ENCODE peak calls at places on chromosomes 4 and X, in eight cellular contexts. One of them, this sample, is unnamed.

GRCh38 chrX:13855689-13856425 is 39.0 kb upstream of the GPM6B start:
- DNase-seq in CD8-positive, alpha-beta memory T cell: no peak
- DNase-seq in memory B cell: no peak
- DNase-seq in bronchial epithelial cell: no peak
- DNase-seq in NCI-H1436: no peak
- DNase-seq in stimulated activated CD8-positive, alpha-beta memory T cell treated with anti-CD3 and anti-CD28 coated beads, Interleukin-15, amount 100 ng/mL, for 48 hours: no peak
- DNase-seq in astrocyte of the spinal cord: peak
- DNase-seq in NCI-H1105 treated with DMSO at 0.1 percent for 48 hours: no peak
- DNase-seq in this sample: no peak

GRCh38 chr4:140326395-140326993 is 47.0 kb upstream of the SCOC start:
- DNase-seq in NCI-H1105 treated with DMSO at 0.1 percent for 48 hours: peak
- DNase-seq in NCI-H1436: no peak
- DNase-seq in bronchial epithelial cell: peak
- DNase-seq in CD8-positive, alpha-beta memory T cell: no peak
- DNase-seq in memory B cell: no peak
- DNase-seq in astrocyte of the spinal cord: peak
- DNase-seq in stimulated activated CD8-positive, alpha-beta memory T cell treated with anti-CD3 and anti-CD28 coated beads, Interleukin-15, amount 100 ng/mL, for 48 hours: no peak
- DNase-seq in this sample: peak

GRCh38 chr4:990746-991367 is 2.3 kb downstream of the SLC26A1 start:
- DNase-seq in astrocyte of the spinal cord: no peak
- DNase-seq in memory B cell: no peak
- DNase-seq in stimulated activated CD8-positive, alpha-beta memory T cell treated with anti-CD3 and anti-CD28 coated beads, Interleukin-15, amount 100 ng/mL, for 48 hours: no peak
- DNase-seq in CD8-positive, alpha-beta memory T cell: no peak
- DNase-seq in bronchial epithelial cell: no peak
- DNase-seq in NCI-H1436: no peak
- DNase-seq in NCI-H1105 treated with DMSO at 0.1 percent for 48 hours: no peak
- DNase-seq in this sample: no peak

GRCh38 chrX:133989491-133989890 is 4.1 kb upstream of the GPC3 start:
- DNase-seq in memory B cell: no peak
- DNase-seq in NCI-H1436: no peak
- DNase-seq in NCI-H1105 treated with DMSO at 0.1 percent for 48 hours: no peak
- DNase-seq in bronchial epithelial cell: no peak
- DNase-seq in stimulated activated CD8-positive, alpha-beta memory T cell treated with anti-CD3 and anti-CD28 coated beads, Interleukin-15, amount 100 ng/mL, for 48 hours: no peak
- DNase-seq in CD8-positive, alpha-beta memory T cell: no peak
- DNase-seq in astrocyte of the spinal cord: no peak
- DNase-seq in this sample: no peak

GRCh38 chr4:152605641-152606304 is 69.9 kb upstream of the FBXW7 start:
- DNase-seq in bronchial epithelial cell: peak
- DNase-seq in CD8-positive, alpha-beta memory T cell: no peak
- DNase-seq in NCI-H1436: no peak
- DNase-seq in astrocyte of the spinal cord: peak
- DNase-seq in memory B cell: no peak
- DNase-seq in NCI-H1105 treated with DMSO at 0.1 percent for 48 hours: no peak
- DNase-seq in stimulated activated CD8-positive, alpha-beta memory T cell treated with anti-CD3 and anti-CD28 coated beads, Interleukin-15, amount 100 ng/mL, for 48 hours: no peak
- DNase-seq in this sample: no peak

GRCh38 chr4:27081675-27082579 is 221.3 kb downstream of the STIM2 start:
- DNase-seq in CD8-positive, alpha-beta memory T cell: no peak
- DNase-seq in astrocyte of the spinal cord: no peak
- DNase-seq in NCI-H1436: no peak
- DNase-seq in memory B cell: no peak
- DNase-seq in stimulated activated CD8-positive, alpha-beta memory T cell treated with anti-CD3 and anti-CD28 coated beads, Interleukin-15, amount 100 ng/mL, for 48 hours: no peak
- DNase-seq in bronchial epithelial cell: no peak
- DNase-seq in NCI-H1105 treated with DMSO at 0.1 percent for 48 hours: no peak
- DNase-seq in this sample: no peak

GRCh38 chr4:788636-789297 is 37.2 kb downstream of the CPLX1 start:
- DNase-seq in bronchial epithelial cell: no peak
- DNase-seq in CD8-positive, alpha-beta memory T cell: no peak
- DNase-seq in memory B cell: no peak
- DNase-seq in astrocyte of the spinal cord: no peak
- DNase-seq in NCI-H1436: no peak
- DNase-seq in NCI-H1105 treated with DMSO at 0.1 percent for 48 hours: no peak
- DNase-seq in stimulated activated CD8-positive, alpha-beta memory T cell treated with anti-CD3 and anti-CD28 coated beads, Interleukin-15, amount 100 ng/mL, for 48 hours: no peak
- DNase-seq in this sample: no peak

GRCh38 chrX:17414057-17414658 is 39.2 kb downstream of the NHS start:
- DNase-seq in bronchial epithelial cell: peak
- DNase-seq in memory B cell: no peak
- DNase-seq in stimulated activated CD8-positive, alpha-beta memory T cell treated with anti-CD3 and anti-CD28 coated beads, Interleukin-15, amount 100 ng/mL, for 48 hours: no peak
- DNase-seq in astrocyte of the spinal cord: no peak
- DNase-seq in NCI-H1436: no peak
- DNase-seq in CD8-positive, alpha-beta memory T cell: no peak
- DNase-seq in NCI-H1105 treated with DMSO at 0.1 percent for 48 hours: no peak
- DNase-seq in this sample: no peak

GRCh38 chr4:108060164-108060563 is 70.5 kb downstream of the HADH start:
- DNase-seq in NCI-H1436: peak
- DNase-seq in bronchial epithelial cell: peak
- DNase-seq in memory B cell: no peak
- DNase-seq in stimulated activated CD8-positive, alpha-beta memory T cell treated with anti-CD3 and anti-CD28 coated beads, Interleukin-15, amount 100 ng/mL, for 48 hours: no peak
- DNase-seq in NCI-H1105 treated with DMSO at 0.1 percent for 48 hours: peak
- DNase-seq in CD8-positive, alpha-beta memory T cell: no peak
- DNase-seq in astrocyte of the spinal cord: peak
- DNase-seq in this sample: peak

GRCh38 chrX:53930513-53931380 is 113.5 kb downstream of the PHF8 start:
- DNase-seq in NCI-H1105 treated with DMSO at 0.1 percent for 48 hours: no peak
- DNase-seq in bronchial epithelial cell: peak
- DNase-seq in stimulated activated CD8-positive, alpha-beta memory T cell treated with anti-CD3 and anti-CD28 coated beads, Interleukin-15, amount 100 ng/mL, for 48 hours: no peak
- DNase-seq in memory B cell: no peak
- DNase-seq in CD8-positive, alpha-beta memory T cell: no peak
- DNase-seq in NCI-H1436: no peak
- DNase-seq in astrocyte of the spinal cord: peak
- DNase-seq in this sample: no peak

GRCh38 chrX:105695451-105695850 is 126.9 kb upstream of the NRK start:
- DNase-seq in NCI-H1105 treated with DMSO at 0.1 percent for 48 hours: no peak
- DNase-seq in astrocyte of the spinal cord: peak
- DNase-seq in NCI-H1436: no peak
- DNase-seq in stimulated activated CD8-positive, alpha-beta memory T cell treated with anti-CD3 and anti-CD28 coated beads, Interleukin-15, amount 100 ng/mL, for 48 hours: no peak
- DNase-seq in CD8-positive, alpha-beta memory T cell: no peak
- DNase-seq in memory B cell: no peak
- DNase-seq in bronchial epithelial cell: peak
- DNase-seq in this sample: peak

GRCh38 chr4:77819409-77819835 is 254 bp upstream of the CNOT6L start:
- DNase-seq in astrocyte of the spinal cord: peak
- DNase-seq in NCI-H1105 treated with DMSO at 0.1 percent for 48 hours: no peak
- DNase-seq in bronchial epithelial cell: no peak
- DNase-seq in memory B cell: no peak
- DNase-seq in NCI-H1436: no peak
- DNase-seq in stimulated activated CD8-positive, alpha-beta memory T cell treated with anti-CD3 and anti-CD28 coated beads, Interleukin-15, amount 100 ng/mL, for 48 hours: no peak
- DNase-seq in CD8-positive, alpha-beta memory T cell: no peak
- DNase-seq in this sample: no peak

GRCh38 chr4:114782842-114783595 is 184.4 kb downstream of the UGT8 start:
- DNase-seq in NCI-H1436: peak
- DNase-seq in astrocyte of the spinal cord: peak
- DNase-seq in memory B cell: no peak
- DNase-seq in NCI-H1105 treated with DMSO at 0.1 percent for 48 hours: peak
- DNase-seq in bronchial epithelial cell: no peak
- DNase-seq in CD8-positive, alpha-beta memory T cell: no peak
- DNase-seq in stimulated activated CD8-positive, alpha-beta memory T cell treated with anti-CD3 and anti-CD28 coated beads, Interleukin-15, amount 100 ng/mL, for 48 hours: no peak
- DNase-seq in this sample: no peak

GRCh38 chr4:924107-925096 is 7.7 kb downstream of the GAK start:
- DNase-seq in astrocyte of the spinal cord: peak
- DNase-seq in bronchial epithelial cell: peak
- DNase-seq in NCI-H1105 treated with DMSO at 0.1 percent for 48 hours: no peak
- DNase-seq in memory B cell: peak
- DNase-seq in stimulated activated CD8-positive, alpha-beta memory T cell treated with anti-CD3 and anti-CD28 coated beads, Interleukin-15, amount 100 ng/mL, for 48 hours: peak
- DNase-seq in NCI-H1436: peak
- DNase-seq in CD8-positive, alpha-beta memory T cell: no peak
- DNase-seq in this sample: no peak

GRCh38 chr4:112153222-112153791 is 8.1 kb downstream of the FAM241A start:
- DNase-seq in CD8-positive, alpha-beta memory T cell: no peak
- DNase-seq in memory B cell: no peak
- DNase-seq in bronchial epithelial cell: no peak
- DNase-seq in astrocyte of the spinal cord: no peak
- DNase-seq in stimulated activated CD8-positive, alpha-beta memory T cell treated with anti-CD3 and anti-CD28 coated beads, Interleukin-15, amount 100 ng/mL, for 48 hours: peak
- DNase-seq in NCI-H1436: no peak
- DNase-seq in NCI-H1105 treated with DMSO at 0.1 percent for 48 hours: no peak
- DNase-seq in this sample: no peak

GRCh38 chr4:183599690-183600089 is 59.3 kb downstream of the RWDD4 start:
- DNase-seq in astrocyte of the spinal cord: no peak
- DNase-seq in CD8-positive, alpha-beta memory T cell: no peak
- DNase-seq in stimulated activated CD8-positive, alpha-beta memory T cell treated with anti-CD3 and anti-CD28 coated beads, Interleukin-15, amount 100 ng/mL, for 48 hours: no peak
- DNase-seq in NCI-H1105 treated with DMSO at 0.1 percent for 48 hours: no peak
- DNase-seq in bronchial epithelial cell: no peak
- DNase-seq in memory B cell: no peak
- DNase-seq in NCI-H1436: no peak
- DNase-seq in this sample: peak

GRCh38 chr4:84151574-84151973 is 347.5 kb downstream of the NKX6-1 start:
- DNase-seq in stimulated activated CD8-positive, alpha-beta memory T cell treated with anti-CD3 and anti-CD28 coated beads, Interleukin-15, amount 100 ng/mL, for 48 hours: no peak
- DNase-seq in NCI-H1436: peak
- DNase-seq in NCI-H1105 treated with DMSO at 0.1 percent for 48 hours: peak
- DNase-seq in CD8-positive, alpha-beta memory T cell: no peak
- DNase-seq in bronchial epithelial cell: no peak
- DNase-seq in astrocyte of the spinal cord: no peak
- DNase-seq in memory B cell: no peak
- DNase-seq in this sample: no peak

GRCh38 chrX:71253253-71254091 is 468 bp downstream of the ZMYM3 start:
- DNase-seq in NCI-H1436: peak
- DNase-seq in CD8-positive, alpha-beta memory T cell: peak
- DNase-seq in stimulated activated CD8-positive, alpha-beta memory T cell treated with anti-CD3 and anti-CD28 coated beads, Interleukin-15, amount 100 ng/mL, for 48 hours: no peak
- DNase-seq in astrocyte of the spinal cord: peak
- DNase-seq in memory B cell: peak
- DNase-seq in NCI-H1105 treated with DMSO at 0.1 percent for 48 hours: peak
- DNase-seq in bronchial epithelial cell: no peak
- DNase-seq in this sample: peak

GRCh38 chrX:115491766-115492165 is 69.2 kb upstream of the PLS3 start:
- DNase-seq in stimulated activated CD8-positive, alpha-beta memory T cell treated with anti-CD3 and anti-CD28 coated beads, Interleukin-15, amount 100 ng/mL, for 48 hours: no peak
- DNase-seq in CD8-positive, alpha-beta memory T cell: no peak
- DNase-seq in bronchial epithelial cell: no peak
- DNase-seq in astrocyte of the spinal cord: no peak
- DNase-seq in memory B cell: no peak
- DNase-seq in NCI-H1436: no peak
- DNase-seq in NCI-H1105 treated with DMSO at 0.1 percent for 48 hours: no peak
- DNase-seq in this sample: no peak

GRCh38 chr4:20520901-20521300 is 179.4 kb upstream of the PACRGL start:
- DNase-seq in astrocyte of the spinal cord: peak
- DNase-seq in memory B cell: no peak
- DNase-seq in stimulated activated CD8-positive, alpha-beta memory T cell treated with anti-CD3 and anti-CD28 coated beads, Interleukin-15, amount 100 ng/mL, for 48 hours: no peak
- DNase-seq in NCI-H1436: no peak
- DNase-seq in CD8-positive, alpha-beta memory T cell: no peak
- DNase-seq in NCI-H1105 treated with DMSO at 0.1 percent for 48 hours: no peak
- DNase-seq in bronchial epithelial cell: peak
- DNase-seq in this sample: no peak

GRCh38 chr4:61511716-61512488 is 311.8 kb downstream of the ADGRL3 start:
- DNase-seq in stimulated activated CD8-positive, alpha-beta memory T cell treated with anti-CD3 and anti-CD28 coated beads, Interleukin-15, amount 100 ng/mL, for 48 hours: no peak
- DNase-seq in memory B cell: no peak
- DNase-seq in bronchial epithelial cell: peak
- DNase-seq in astrocyte of the spinal cord: peak
- DNase-seq in CD8-positive, alpha-beta memory T cell: no peak
- DNase-seq in NCI-H1436: no peak
- DNase-seq in NCI-H1105 treated with DMSO at 0.1 percent for 48 hours: no peak
- DNase-seq in this sample: peak

GRCh38 chr4:138078751-138079150 is 163.4 kb downstream of the SLC7A11 start:
- DNase-seq in NCI-H1436: no peak
- DNase-seq in CD8-positive, alpha-beta memory T cell: no peak
- DNase-seq in memory B cell: no peak
- DNase-seq in bronchial epithelial cell: no peak
- DNase-seq in astrocyte of the spinal cord: no peak
- DNase-seq in NCI-H1105 treated with DMSO at 0.1 percent for 48 hours: no peak
- DNase-seq in stimulated activated CD8-positive, alpha-beta memory T cell treated with anti-CD3 and anti-CD28 coated beads, Interleukin-15, amount 100 ng/mL, for 48 hours: no peak
- DNase-seq in this sample: no peak

GRCh38 chr4:48093949-48094550 is 40.0 kb downstream of the TXK start:
- DNase-seq in bronchial epithelial cell: peak
- DNase-seq in CD8-positive, alpha-beta memory T cell: no peak
- DNase-seq in astrocyte of the spinal cord: peak
- DNase-seq in NCI-H1105 treated with DMSO at 0.1 percent for 48 hours: no peak
- DNase-seq in memory B cell: no peak
- DNase-seq in stimulated activated CD8-positive, alpha-beta memory T cell treated with anti-CD3 and anti-CD28 coated beads, Interleukin-15, amount 100 ng/mL, for 48 hours: peak
- DNase-seq in NCI-H1436: no peak
- DNase-seq in this sample: peak

GRCh38 chr4:152281822-152282221 is 254.1 kb downstream of the FBXW7 start:
- DNase-seq in CD8-positive, alpha-beta memory T cell: no peak
- DNase-seq in bronchial epithelial cell: no peak
- DNase-seq in stimulated activated CD8-positive, alpha-beta memory T cell treated with anti-CD3 and anti-CD28 coated beads, Interleukin-15, amount 100 ng/mL, for 48 hours: no peak
- DNase-seq in NCI-H1436: no peak
- DNase-seq in memory B cell: no peak
- DNase-seq in astrocyte of the spinal cord: no peak
- DNase-seq in NCI-H1105 treated with DMSO at 0.1 percent for 48 hours: no peak
- DNase-seq in this sample: no peak